ENCODE peak calls at places on chromosomes 7 and 10, in eight cellular contexts. One of them, this sample, is unnamed.

GRCh38 chr7:128150223-128150622 is 90.9 kb upstream of the LEP start:
- DNase-seq in osteoblast: no peak
- DNase-seq in stimulated activated CD8-positive, alpha-beta memory T cell treated with anti-CD3 and anti-CD28 coated beads, Interleukin-2, amount 100 ng/mL, for 48 hours: no peak
- DNase-seq in astrocyte: no peak
- DNase-seq in LoVo: no peak
- DNase-seq in activated CD4-positive, alpha-beta T cell treated with anti-CD3 and anti-CD28 coated beads for 24 hours: no peak
- DNase-seq in Daoy: no peak
- DNase-seq in prostate gland: no peak
- DNase-seq in this sample: no peak

GRCh38 chr10:51171946-51172345 is 97.7 kb downstream of the PRKG1 start:
- DNase-seq in osteoblast: no peak
- DNase-seq in stimulated activated CD8-positive, alpha-beta memory T cell treated with anti-CD3 and anti-CD28 coated beads, Interleukin-2, amount 100 ng/mL, for 48 hours: no peak
- DNase-seq in astrocyte: no peak
- DNase-seq in LoVo: no peak
- DNase-seq in activated CD4-positive, alpha-beta T cell treated with anti-CD3 and anti-CD28 coated beads for 24 hours: no peak
- DNase-seq in Daoy: no peak
- DNase-seq in prostate gland: no peak
- DNase-seq in this sample: no peak

GRCh38 chr10:13371879-13372470 is 23.9 kb upstream of the SEPHS1 start:
- DNase-seq in osteoblast: peak
- DNase-seq in stimulated activated CD8-positive, alpha-beta memory T cell treated with anti-CD3 and anti-CD28 coated beads, Interleukin-2, amount 100 ng/mL, for 48 hours: no peak
- DNase-seq in astrocyte: peak
- DNase-seq in LoVo: peak
- DNase-seq in activated CD4-positive, alpha-beta T cell treated with anti-CD3 and anti-CD28 coated beads for 24 hours: peak
- DNase-seq in Daoy: peak
- DNase-seq in prostate gland: peak
- DNase-seq in this sample: peak

GRCh38 chr10:119313645-119314044 is 106.3 kb downstream of the GRK5 start:
- DNase-seq in osteoblast: peak
- DNase-seq in stimulated activated CD8-positive, alpha-beta memory T cell treated with anti-CD3 and anti-CD28 coated beads, Interleukin-2, amount 100 ng/mL, for 48 hours: peak
- DNase-seq in astrocyte: no peak
- DNase-seq in LoVo: no peak
- DNase-seq in activated CD4-positive, alpha-beta T cell treated with anti-CD3 and anti-CD28 coated beads for 24 hours: peak
- DNase-seq in Daoy: peak
- DNase-seq in prostate gland: no peak
- DNase-seq in this sample: no peak

GRCh38 chr10:124380256-124380995 is 38.3 kb downstream of the OAT start:
- DNase-seq in osteoblast: peak
- DNase-seq in stimulated activated CD8-positive, alpha-beta memory T cell treated with anti-CD3 and anti-CD28 coated beads, Interleukin-2, amount 100 ng/mL, for 48 hours: no peak
- DNase-seq in astrocyte: no peak
- DNase-seq in LoVo: no peak
- DNase-seq in activated CD4-positive, alpha-beta T cell treated with anti-CD3 and anti-CD28 coated beads for 24 hours: no peak
- DNase-seq in Daoy: no peak
- DNase-seq in prostate gland: no peak
- DNase-seq in this sample: no peak

GRCh38 chr7:121714559-121715303 is 158.2 kb upstream of the PTPRZ1 start:
- DNase-seq in osteoblast: no peak
- DNase-seq in stimulated activated CD8-positive, alpha-beta memory T cell treated with anti-CD3 and anti-CD28 coated beads, Interleukin-2, amount 100 ng/mL, for 48 hours: no peak
- DNase-seq in astrocyte: no peak
- DNase-seq in LoVo: peak
- DNase-seq in activated CD4-positive, alpha-beta T cell treated with anti-CD3 and anti-CD28 coated beads for 24 hours: no peak
- DNase-seq in Daoy: no peak
- DNase-seq in prostate gland: no peak
- DNase-seq in this sample: no peak

GRCh38 chr10:116398224-116398623 is 29.4 kb upstream of the PNLIPRP3 start:
- DNase-seq in osteoblast: no peak
- DNase-seq in stimulated activated CD8-positive, alpha-beta memory T cell treated with anti-CD3 and anti-CD28 coated beads, Interleukin-2, amount 100 ng/mL, for 48 hours: no peak
- DNase-seq in astrocyte: no peak
- DNase-seq in LoVo: no peak
- DNase-seq in activated CD4-positive, alpha-beta T cell treated with anti-CD3 and anti-CD28 coated beads for 24 hours: no peak
- DNase-seq in Daoy: no peak
- DNase-seq in prostate gland: no peak
- DNase-seq in this sample: no peak

GRCh38 chr7:47375590-47375989 is 206.3 kb downstream of the TNS3 start:
- DNase-seq in osteoblast: peak
- DNase-seq in stimulated activated CD8-positive, alpha-beta memory T cell treated with anti-CD3 and anti-CD28 coated beads, Interleukin-2, amount 100 ng/mL, for 48 hours: no peak
- DNase-seq in astrocyte: peak
- DNase-seq in LoVo: no peak
- DNase-seq in activated CD4-positive, alpha-beta T cell treated with anti-CD3 and anti-CD28 coated beads for 24 hours: no peak
- DNase-seq in Daoy: no peak
- DNase-seq in prostate gland: no peak
- DNase-seq in this sample: peak

GRCh38 chr7:23742051-23742450 is 32.0 kb downstream of the STK31 start:
- DNase-seq in osteoblast: peak
- DNase-seq in stimulated activated CD8-positive, alpha-beta memory T cell treated with anti-CD3 and anti-CD28 coated beads, Interleukin-2, amount 100 ng/mL, for 48 hours: no peak
- DNase-seq in astrocyte: no peak
- DNase-seq in LoVo: no peak
- DNase-seq in activated CD4-positive, alpha-beta T cell treated with anti-CD3 and anti-CD28 coated beads for 24 hours: no peak
- DNase-seq in Daoy: no peak
- DNase-seq in prostate gland: no peak
- DNase-seq in this sample: no peak

GRCh38 chr10:46024948-46025347 is 5.5 kb downstream of the NCOA4 start:
- DNase-seq in osteoblast: no peak
- DNase-seq in stimulated activated CD8-positive, alpha-beta memory T cell treated with anti-CD3 and anti-CD28 coated beads, Interleukin-2, amount 100 ng/mL, for 48 hours: no peak
- DNase-seq in astrocyte: no peak
- DNase-seq in LoVo: no peak
- DNase-seq in activated CD4-positive, alpha-beta T cell treated with anti-CD3 and anti-CD28 coated beads for 24 hours: no peak
- DNase-seq in Daoy: no peak
- DNase-seq in prostate gland: no peak
- DNase-seq in this sample: no peak

GRCh38 chr7:142606081-142606480 is 143.2 kb upstream of the PRSS1 start:
- DNase-seq in osteoblast: no peak
- DNase-seq in stimulated activated CD8-positive, alpha-beta memory T cell treated with anti-CD3 and anti-CD28 coated beads, Interleukin-2, amount 100 ng/mL, for 48 hours: no peak
- DNase-seq in astrocyte: no peak
- DNase-seq in LoVo: no peak
- DNase-seq in activated CD4-positive, alpha-beta T cell treated with anti-CD3 and anti-CD28 coated beads for 24 hours: no peak
- DNase-seq in Daoy: no peak
- DNase-seq in prostate gland: no peak
- DNase-seq in this sample: no peak

GRCh38 chr7:81534996-81535395 is 234.9 kb downstream of the HGF start:
- DNase-seq in osteoblast: peak
- DNase-seq in stimulated activated CD8-positive, alpha-beta memory T cell treated with anti-CD3 and anti-CD28 coated beads, Interleukin-2, amount 100 ng/mL, for 48 hours: no peak
- DNase-seq in astrocyte: peak
- DNase-seq in LoVo: no peak
- DNase-seq in activated CD4-positive, alpha-beta T cell treated with anti-CD3 and anti-CD28 coated beads for 24 hours: no peak
- DNase-seq in Daoy: no peak
- DNase-seq in prostate gland: no peak
- DNase-seq in this sample: no peak

GRCh38 chr10:80132299-80133139 is at the start of gene PLAC9:
- DNase-seq in osteoblast: peak
- DNase-seq in stimulated activated CD8-positive, alpha-beta memory T cell treated with anti-CD3 and anti-CD28 coated beads, Interleukin-2, amount 100 ng/mL, for 48 hours: no peak
- DNase-seq in astrocyte: no peak
- DNase-seq in LoVo: no peak
- DNase-seq in activated CD4-positive, alpha-beta T cell treated with anti-CD3 and anti-CD28 coated beads for 24 hours: no peak
- DNase-seq in Daoy: peak
- DNase-seq in prostate gland: no peak
- DNase-seq in this sample: peak

GRCh38 chr7:157466473-157467261 is 129.9 kb downstream of the DNAJB6 start:
- DNase-seq in osteoblast: peak
- DNase-seq in stimulated activated CD8-positive, alpha-beta memory T cell treated with anti-CD3 and anti-CD28 coated beads, Interleukin-2, amount 100 ng/mL, for 48 hours: no peak
- DNase-seq in astrocyte: no peak
- DNase-seq in LoVo: no peak
- DNase-seq in activated CD4-positive, alpha-beta T cell treated with anti-CD3 and anti-CD28 coated beads for 24 hours: no peak
- DNase-seq in Daoy: peak
- DNase-seq in prostate gland: no peak
- DNase-seq in this sample: no peak

GRCh38 chr7:99392046-99392445 is 16.4 kb downstream of the PDAP1 start:
- DNase-seq in osteoblast: peak
- DNase-seq in stimulated activated CD8-positive, alpha-beta memory T cell treated with anti-CD3 and anti-CD28 coated beads, Interleukin-2, amount 100 ng/mL, for 48 hours: no peak
- DNase-seq in astrocyte: no peak
- DNase-seq in LoVo: no peak
- DNase-seq in activated CD4-positive, alpha-beta T cell treated with anti-CD3 and anti-CD28 coated beads for 24 hours: no peak
- DNase-seq in Daoy: no peak
- DNase-seq in prostate gland: no peak
- DNase-seq in this sample: no peak

GRCh38 chr7:4706384-4707032 is 24.4 kb downstream of the FOXK1 start:
- DNase-seq in osteoblast: peak
- DNase-seq in stimulated activated CD8-positive, alpha-beta memory T cell treated with anti-CD3 and anti-CD28 coated beads, Interleukin-2, amount 100 ng/mL, for 48 hours: no peak
- DNase-seq in astrocyte: peak
- DNase-seq in LoVo: no peak
- DNase-seq in activated CD4-positive, alpha-beta T cell treated with anti-CD3 and anti-CD28 coated beads for 24 hours: no peak
- DNase-seq in Daoy: peak
- DNase-seq in prostate gland: no peak
- DNase-seq in this sample: no peak

GRCh38 chr10:13961096-13961495 is 369.6 kb downstream of the FRMD4A start:
- DNase-seq in osteoblast: peak
- DNase-seq in stimulated activated CD8-positive, alpha-beta memory T cell treated with anti-CD3 and anti-CD28 coated beads, Interleukin-2, amount 100 ng/mL, for 48 hours: no peak
- DNase-seq in astrocyte: peak
- DNase-seq in LoVo: no peak
- DNase-seq in activated CD4-positive, alpha-beta T cell treated with anti-CD3 and anti-CD28 coated beads for 24 hours: no peak
- DNase-seq in Daoy: peak
- DNase-seq in prostate gland: no peak
- DNase-seq in this sample: peak

This sample was measured in AG08396.